ENCODE peak calls at places on chromosome 4, in five cellular contexts. E is cardiac fibroblast; N is Jurkat, Clone E6-1; G is CD8-positive, alpha-beta memory T cell; I is neuronal stem cell. L is an unnamed sample.

GRCh38 chr4:56981795-56982201 is 3.1 kb downstream of the POLR2B start:
- DNase-seq in E (peak; percentile 66), N (no peak), G (no peak), I (no peak), L (no peak)

GRCh38 chr4:158484173-158484885 is 37.4 kb upstream of the RXFP1 start:
- DNase-seq in E (no peak), N (no peak), G (no peak), I (no peak), L (no peak)

GRCh38 chr4:20645231-20645630 is 55.0 kb upstream of the PACRGL start:
- DNase-seq in E (no peak), N (no peak), G (no peak), I (no peak), L (no peak)

GRCh38 chr4:87144346-87144745 is 76.1 kb downstream of the KLHL8 start:
- DNase-seq in E (no peak), N (peak; percentile 20), G (no peak), I (no peak), L (no peak)

GRCh38 chr4:151604238-151604637 is 156.6 kb downstream of the GATB start:
- DNase-seq in E (peak; percentile 50), N (peak; percentile 32), G (no peak), I (no peak), L (no peak)

GRCh38 chr4:189092596-189092995 is 848.1 kb upstream of the FRG1 start:
- DNase-seq in E (peak; percentile 2), N (peak; percentile 9), G (no peak), I (no peak), L (no peak)

GRCh38 chr4:8698341-8699062 is 105.9 kb downstream of the CPZ start:
- DNase-seq in E (no peak), N (no peak), G (no peak), I (no peak), L (no peak)

GRCh38 chr4:10354225-10354624 is 103.0 kb downstream of the ZNF518B start:
- DNase-seq in E (peak; percentile 7), N (no peak), G (no peak), I (no peak), L (no peak)

GRCh38 chr4:113684534-113685091 is 76.9 kb downstream of the CAMK2D start:
- DNase-seq in E (peak; percentile 58), N (no peak), G (no peak), I (no peak), L (no peak)

GRCh38 chr4:151045907-151046306 is 30.8 kb upstream of the LRBA start:
- DNase-seq in E (no peak), N (peak; percentile 1), G (no peak), I (no peak), L (no peak)

GRCh38 chr4:40434126-40434692 is 99.1 kb downstream of the CHRNA9 start:
- DNase-seq in E (no peak), N (no peak), G (no peak), I (no peak), L (no peak)

GRCh38 chr4:75169020-75169814 is 236.3 kb downstream of the PARM1 start:
- DNase-seq in E (no peak), N (no peak), G (no peak), I (no peak), L (no peak)

GRCh38 chr4:104494161-104494560 is 533 bp downstream of the CXXC4 start:
- DNase-seq in E (no peak), N (no peak), G (no peak), I (no peak), L (no peak)
- H3K4me3 ChIP-seq in E (no peak overlapping the region), N (peak overlapping the region; percentile 46), G (no peak overlapping the region), I (peak overlapping the region; percentile 61), L (no peak overlapping the region)

GRCh38 chr4:156636398-156636797 is 335.2 kb downstream of the PDGFC start:
- DNase-seq in E (no peak), N (no peak), G (no peak), I (no peak), L (no peak)

GRCh38 chr4:156638332-156638731 is 333.3 kb downstream of the PDGFC start:
- DNase-seq in E (peak; percentile 67), N (no peak), G (no peak), I (no peak), L (no peak)

GRCh38 chr4:156635046-156635445 is 336.6 kb downstream of the PDGFC start:
- DNase-seq in E (no peak), N (no peak), G (no peak), I (no peak), L (no peak)

GRCh38 chr4:156642161-156642560 is 329.4 kb downstream of the PDGFC start:
- DNase-seq in E (no peak), N (no peak), G (no peak), I (no peak), L (no peak)

GRCh38 chr4:156638925-156639605 is 332.5 kb downstream of the PDGFC start:
- DNase-seq in E (peak; percentile 82), N (no peak), G (no peak), I (no peak), L (no peak)
- H3K4me3 ChIP-seq in E (no peak overlapping the region), N (no peak overlapping the region), G (no peak overlapping the region), I (no peak overlapping the region), L (no peak overlapping the region)

GRCh38 chr4:55124337-55125076 is 888 bp downstream of the KDR start:
- DNase-seq in E (peak; percentile 53), N (no peak), G (no peak), I (peak; percentile 8), L (no peak)

GRCh38 chr4:55127521-55127920 is 2.1 kb upstream of the KDR start:
- DNase-seq in E (peak; percentile 49), N (peak; percentile 82), G (no peak), I (no peak), L (no peak)

GRCh38 chr4:55125087-55125721 is at the start of gene KDR:
- DNase-seq in E (peak; percentile 60), N (no peak), G (no peak), I (peak; percentile 65), L (no peak)

GRCh38 chr4:55127053-55127452 is 1.7 kb upstream of the KDR start:
- DNase-seq in E (no peak), N (no peak), G (no peak), I (no peak), L (no peak)

GRCh38 chr4:55125763-55126541 is 557 bp upstream of the KDR start:
- DNase-seq in E (peak; percentile 33), N (no peak), G (no peak), I (no peak), L (no peak)
- H3K4me3 ChIP-seq in E (peak overlapping the region; percentile 80), N (no peak overlapping the region), G (no peak overlapping the region), I (peak overlapping the region; percentile 54), L (no peak overlapping the region)

GRCh38 chr4:174972911-174973310 is 54.8 kb downstream of the ADAM29 start:
- DNase-seq in E (no peak), N (peak; percentile 52), G (no peak), I (no peak), L (no peak)

GRCh38 chr4:174973336-174973735 is 55.2 kb downstream of the ADAM29 start:
- DNase-seq in E (no peak), N (no peak), G (no peak), I (no peak), L (no peak)
- H3K4me3 ChIP-seq in E (no peak overlapping the region), N (no peak overlapping the region), G (no peak overlapping the region), I (no peak overlapping the region), L (no peak overlapping the region)

GRCh38 chr4:99818661-99819060 is 2.0 kb downstream of the DAPP1 start:
- DNase-seq in E (no peak), N (no peak), G (no peak), I (no peak), L (no peak)

GRCh38 chr4:99825272-99825671 is 8.6 kb downstream of the DAPP1 start:
- DNase-seq in E (no peak), N (no peak), G (no peak), I (no peak), L (no peak)

GRCh38 chr4:99822734-99823133 is 6.1 kb downstream of the DAPP1 start:
- DNase-seq in E (no peak), N (no peak), G (no peak), I (no peak), L (no peak)

GRCh38 chr4:99824070-99824599 is 7.5 kb downstream of the DAPP1 start:
- DNase-seq in E (no peak), N (no peak), G (no peak), I (no peak), L (no peak)

GRCh38 chr4:99821918-99822503 is 5.4 kb downstream of the DAPP1 start:
- DNase-seq in E (no peak), N (peak; percentile 14), G (no peak), I (no peak), L (no peak)
- H3K4me3 ChIP-seq in E (no peak overlapping the region), N (no peak overlapping the region), G (no peak overlapping the region), I (no peak overlapping the region), L (no peak overlapping the region)

DNA sequence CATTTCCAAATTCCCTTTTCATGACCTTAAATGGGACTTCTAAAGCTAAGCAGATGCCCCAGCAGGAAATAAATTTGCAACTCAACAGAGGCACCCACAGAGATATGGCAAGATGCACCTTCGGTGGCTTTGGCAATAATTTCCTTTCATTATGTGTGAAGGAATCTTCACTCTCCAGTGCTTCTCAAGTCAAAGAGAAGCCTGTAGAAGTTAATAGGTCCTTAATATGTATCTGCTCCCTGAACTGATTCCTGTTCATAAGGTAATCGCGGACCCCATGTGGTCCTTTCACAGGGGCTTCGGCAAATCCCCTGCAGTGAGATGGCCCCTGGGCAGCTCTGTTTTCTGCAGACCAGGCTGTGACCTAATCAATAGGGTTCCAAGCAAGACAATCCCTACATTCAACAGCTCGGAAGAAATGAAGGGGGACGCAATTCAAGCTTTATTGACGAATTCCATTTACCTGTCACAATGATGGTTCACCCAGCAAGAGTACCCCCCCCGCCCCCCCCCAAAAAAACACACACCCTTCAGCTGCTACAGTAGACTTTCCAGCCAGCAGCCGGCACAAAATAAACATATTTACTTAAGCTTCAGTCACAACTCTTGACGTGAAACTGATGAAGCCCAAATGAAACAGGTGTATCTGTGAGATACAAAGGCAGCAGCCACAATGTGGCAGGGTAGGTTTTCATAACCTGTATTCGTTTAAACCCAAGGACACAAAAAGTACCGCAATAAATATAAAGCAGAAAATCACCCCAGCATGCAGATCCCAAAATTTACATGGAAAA is 35.3 kb downstream of the FAT1 start:
- DNase-seq in E (no peak), N (peak; percentile 62), G (no peak), I (no peak), L (no peak)
- H3K4me3 ChIP-seq in E (no peak overlapping the region), N (no peak overlapping the region), G (no peak overlapping the region), I (no peak overlapping the region), L (no peak overlapping the region)

GRCh38 chr4:153474251-153474650 is 8.1 kb downstream of the TMEM131L start:
- DNase-seq in E (no peak), N (no peak), G (no peak), I (no peak), L (no peak)

GRCh38 chr4:153468587-153468986 is 2.4 kb downstream of the TMEM131L start:
- DNase-seq in E (peak; percentile 26), N (no peak), G (peak; percentile 39), I (no peak), L (no peak)

GRCh38 chr4:153472122-153473037 is 6.2 kb downstream of the TMEM131L start:
- DNase-seq in E (no peak), N (no peak), G (no peak), I (no peak), L (no peak)

GRCh38 chr4:153467897-153468262 is 1.7 kb downstream of the TMEM131L start:
- DNase-seq in E (peak; percentile 47), N (peak; percentile 61), G (peak; percentile 52), I (no peak), L (peak; percentile 46)

GRCh38 chr4:153471691-153472080 is 5.5 kb downstream of the TMEM131L start:
- DNase-seq in E (no peak), N (no peak), G (peak; percentile 61), I (no peak), L (peak; percentile 57)
- H3K4me3 ChIP-seq in E (no peak overlapping the region), N (no peak overlapping the region), G (peak overlapping the region; percentile 57), I (no peak overlapping the region), L (peak overlapping the region; percentile 72)